ENCODE peak calls at places on chromosomes 11 and 22, in four cellular contexts. F is fibroblast of villous mesenchyme, D is mammary epithelial cell, P is cardiac fibroblast. S is an unnamed sample.

GRCh38 chr11:17389205-17389956 is 922 bp upstream of the KCNJ11 start:
- DNase-seq in F (peak), D (peak), P (peak), S (peak)

GRCh38 chr11:30712749-30713148 is 126.6 kb upstream of the MPPED2 start:
- DNase-seq in F (no peak), D (no peak), P (no peak), S (no peak)

GRCh38 chr11:111512296-111513239 is at the start of gene BTG4:
- DNase-seq in F (no peak), D (no peak), P (no peak), S (no peak)

GRCh38 chr11:72643547-72643946 is 30.7 kb downstream of the PDE2A start:
- DNase-seq in F (no peak), D (peak), P (peak), S (peak)

GRCh38 chr11:60634151-60634550 is 65.3 kb upstream of the MS4A8 start:
- DNase-seq in F (no peak), D (no peak), P (no peak), S (no peak)

GRCh38 chr11:35558468-35558867 is 33.1 kb upstream of the PAMR1 start:
- DNase-seq in F (peak), D (no peak), P (no peak), S (peak)

GRCh38 chr11:11816511-11817319 is 25.1 kb upstream of the USP47 start:
- DNase-seq in F (peak), D (peak), P (peak), S (peak)

GRCh38 chr11:1845571-1846452 is 7.0 kb downstream of the TNNI2 start:
- DNase-seq in F (no peak), D (no peak), P (no peak), S (no peak)

GRCh38 chr11:405323-405975 is 9.3 kb downstream of the SIGIRR start:
- DNase-seq in F (peak), D (no peak), P (no peak), S (peak)

GRCh38 chr22:49305215-49305965 is 522.3 kb downstream of the BRD1 start:
- DNase-seq in F (no peak), D (no peak), P (no peak), S (peak)

GRCh38 chr11:72519220-72519881 is 85.0 kb upstream of the CLPB start:
- DNase-seq in F (peak), D (no peak), P (peak), S (no peak)

GRCh38 chr22:46031965-46032851 is 55.2 kb upstream of the WNT7B start:
- DNase-seq in F (no peak), D (no peak), P (no peak), S (no peak)

GRCh38 chr11:36295926-36296325 is at the start of gene PRR5L:
- DNase-seq in F (no peak), D (no peak), P (no peak), S (no peak)

GRCh38 chr11:62393735-62394134 is 25.1 kb upstream of the SCGB1A1 start:
- DNase-seq in F (no peak), D (no peak), P (no peak), S (no peak)

GRCh38 chr11:115892016-115892415 is 387.8 kb upstream of the CADM1 start:
- DNase-seq in F (no peak), D (no peak), P (no peak), S (no peak)

GRCh38 chr11:13907678-13908077 is 54.8 kb upstream of the SPON1 start:
- DNase-seq in F (no peak), D (no peak), P (no peak), S (no peak)

GRCh38 chr11:125084761-125085231 is 21.7 kb downstream of the SLC37A2 start:
- DNase-seq in F (no peak), D (no peak), P (no peak), S (no peak)

GRCh38 chr11:8744423-8744822 is 61.8 kb downstream of the RPL27A start:
- DNase-seq in F (no peak), D (peak), P (no peak), S (no peak)

GRCh38 chr11:95248666-95249467 is 17.9 kb upstream of the SESN3 start:
- DNase-seq in F (no peak), D (no peak), P (no peak), S (no peak)

GRCh38 chr22:23553438-23553837 is 26.7 kb downstream of the IGLL1 start:
- DNase-seq in F (no peak), D (no peak), P (no peak), S (no peak)

GRCh38 chr11:61730222-61730994 is 22.0 kb upstream of the MYRF start:
- DNase-seq in F (no peak), D (peak), P (no peak), S (no peak)

GRCh38 chr22:17997456-17997855 is 26.9 kb downstream of the MICAL3 start:
- DNase-seq in F (peak), D (peak), P (no peak), S (no peak)

GRCh38 chr11:58286249-58286648 is 18.2 kb upstream of the OR10W1 start:
- DNase-seq in F (peak), D (peak), P (peak), S (peak)

GRCh38 chr11:34565417-34566208 is 52.0 kb upstream of the ELF5 start:
- DNase-seq in F (no peak), D (no peak), P (peak), S (no peak)

GRCh38 chr11:9316334-9316733 is 1.9 kb upstream of the TMEM41B start:
- DNase-seq in F (no peak), D (no peak), P (no peak), S (no peak)

GRCh38 chr11:34192481-34193401 is 87.3 kb downstream of the NAT10 start:
- DNase-seq in F (peak), D (peak), P (peak), S (peak)

GRCh38 chr11:60161766-60162165 is 21.1 kb downstream of the MS4A6A start:
- DNase-seq in F (no peak), D (peak), P (no peak), S (no peak)

GRCh38 chr11:65366340-65366773 is 11.8 kb downstream of the TIGD3 start:
- DNase-seq in F (peak), D (peak), P (peak), S (peak)

GRCh38 chr22:46462726-46463371 is 74.6 kb downstream of the CELSR1 start:
- DNase-seq in F (peak), D (peak), P (peak), S (peak)

GRCh38 chr11:31089117-31089516 is 280.4 kb downstream of the DCDC1 start:
- DNase-seq in F (no peak), D (no peak), P (no peak), S (no peak)

GRCh38 chr11:105923252-105923651 is 98.8 kb downstream of the MSANTD4 start:
- DNase-seq in F (no peak), D (no peak), P (peak), S (no peak)

GRCh38 chr22:27388090-27388600 is 413.4 kb downstream of the MN1 start:
- DNase-seq in F (no peak), D (no peak), P (no peak), S (no peak)

DNA sequence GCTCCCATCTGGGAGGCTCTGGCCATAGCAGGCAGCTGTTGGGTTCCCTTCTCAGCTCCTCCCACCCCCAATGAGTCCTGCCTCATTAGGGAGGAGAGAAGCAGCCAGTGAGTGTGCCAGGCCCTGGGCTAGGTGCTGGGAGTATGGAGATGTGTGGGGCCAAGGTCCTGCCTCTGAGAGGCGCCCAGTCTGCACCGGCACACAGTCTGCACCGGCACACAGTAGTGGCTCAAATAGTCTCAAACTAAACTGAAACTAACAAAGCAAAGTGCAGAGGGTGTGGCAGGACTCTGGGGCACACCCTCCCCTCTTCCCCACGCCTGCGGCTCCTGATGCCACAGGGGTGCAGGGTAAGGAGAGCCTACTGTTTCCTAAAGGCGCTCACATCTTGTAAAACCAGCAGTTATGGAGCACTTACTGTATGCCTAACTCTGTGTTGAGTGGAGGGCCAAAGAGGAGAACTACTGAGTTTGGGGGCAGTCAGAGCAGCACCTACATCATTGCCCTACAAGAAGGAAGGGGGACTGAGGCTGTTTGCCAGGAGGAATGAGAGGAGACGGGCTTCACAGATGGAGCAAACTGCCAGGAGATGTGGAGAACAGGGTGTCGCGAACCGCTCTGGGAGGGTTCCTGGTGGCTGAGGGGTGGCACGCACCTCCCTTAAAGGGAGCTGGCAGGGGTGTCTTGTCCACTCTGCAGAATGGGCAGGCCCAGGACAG is 959 bp upstream of the SH3BP1 start:
- DNase-seq in F (no peak), D (no peak), P (no peak), S (no peak)
- H3K4me3 ChIP-seq in F (peak), D (no peak), P (peak), S (peak)

DNA sequence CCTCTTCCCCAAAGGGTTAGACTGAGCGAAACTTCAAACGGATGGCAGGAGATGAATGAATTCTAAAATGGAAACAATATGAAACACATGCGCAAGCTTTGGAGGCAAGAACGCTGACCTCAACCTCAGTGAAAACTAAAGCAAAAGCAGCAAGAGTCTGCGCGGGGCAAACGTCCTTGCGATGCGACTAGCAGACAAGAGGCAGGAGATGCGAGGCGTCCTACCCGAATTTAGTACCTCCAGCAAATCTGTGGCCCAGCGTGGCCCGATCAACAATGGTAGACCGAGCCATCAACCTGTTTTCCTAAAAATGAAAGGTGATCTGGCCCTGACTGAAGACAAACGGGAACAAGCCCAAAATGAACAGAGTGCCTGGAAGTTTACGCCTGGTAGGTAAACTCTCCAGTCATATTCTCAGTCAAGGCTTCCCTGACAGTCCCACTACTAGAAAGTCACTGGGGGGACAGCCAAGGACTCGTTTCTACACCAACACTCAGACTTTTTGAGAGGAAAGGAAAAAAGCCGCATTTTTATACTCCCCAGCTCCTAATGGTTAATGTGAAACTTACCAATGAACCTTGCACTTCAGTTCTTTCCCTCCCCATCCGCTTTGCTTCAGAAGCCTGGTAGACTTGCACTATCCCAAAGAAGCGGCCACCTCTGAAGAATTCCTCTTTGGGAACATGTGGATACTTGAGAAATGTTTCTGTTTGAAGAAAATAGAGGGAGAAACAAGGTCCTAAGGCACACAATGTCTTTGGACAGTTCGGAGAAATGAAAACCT is 11.5 kb downstream of the MMP3 start:
- DNase-seq in F (no peak), D (no peak), P (no peak), S (no peak)
- TF ChIP-seq CTCF in F (no peak), D (no peak), P (no peak), S (no peak)

DNA sequence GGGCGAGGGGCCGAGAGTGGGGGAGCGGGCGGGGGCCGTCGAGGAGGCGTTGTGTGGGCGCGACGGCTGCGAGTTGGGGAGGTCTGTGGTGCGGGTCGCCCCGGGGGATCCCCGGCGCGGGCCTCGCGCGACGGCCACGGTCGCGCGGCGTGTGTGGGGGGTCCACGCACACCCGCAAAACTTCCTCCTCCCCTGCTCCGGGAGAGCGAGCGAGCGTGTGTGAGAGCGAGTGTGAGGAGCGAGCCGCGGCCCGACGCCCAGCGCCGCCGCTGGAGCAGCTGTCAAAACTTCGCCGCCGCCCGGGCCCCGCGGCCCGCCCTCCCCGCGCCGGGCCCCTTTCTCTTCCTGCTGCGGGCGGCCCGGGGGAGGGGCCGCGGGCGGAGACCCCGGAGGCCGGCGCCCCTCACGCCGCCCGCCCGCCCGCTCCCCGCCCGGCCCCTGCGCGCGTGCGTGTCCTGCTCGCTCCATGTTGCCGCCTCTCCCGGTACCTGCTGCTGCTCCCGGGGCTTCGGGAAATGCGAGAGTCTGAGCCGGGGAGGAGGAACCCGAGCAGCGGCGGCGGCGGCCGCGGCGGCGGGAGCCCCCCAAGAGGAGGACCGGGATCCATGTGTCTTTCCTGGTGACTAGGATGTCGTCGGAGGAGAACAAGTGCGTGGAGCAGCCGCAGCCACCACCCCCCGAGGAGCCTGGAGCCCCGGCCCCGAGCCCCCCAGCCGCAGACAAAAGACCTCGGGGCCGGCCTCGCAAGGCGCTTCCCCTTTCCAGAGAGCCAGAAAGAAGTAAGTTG is 9.0 kb upstream of the CCT8L2 start:
- DNase-seq in F (no peak), D (no peak), P (no peak), S (peak)
- H3K4me3 ChIP-seq in F (no peak), D (peak), P (peak), S (peak)

GRCh38 chr11:71059662-71060061 is 192.7 kb downstream of the SHANK2 start:
- DNase-seq in F (no peak), D (no peak), P (no peak), S (no peak)

GRCh38 chr11:71060358-71060757 is 192.0 kb downstream of the SHANK2 start:
- DNase-seq in F (no peak), D (no peak), P (no peak), S (no peak)

GRCh38 chr11:71063129-71063528 is 189.2 kb downstream of the SHANK2 start:
- DNase-seq in F (no peak), D (no peak), P (no peak), S (no peak)

GRCh38 chr11:71064183-71064582 is 188.2 kb downstream of the SHANK2 start:
- DNase-seq in F (no peak), D (no peak), P (no peak), S (no peak)

GRCh38 chr11:71062199-71062598 is 190.2 kb downstream of the SHANK2 start:
- DNase-seq in F (no peak), D (no peak), P (no peak), S (no peak)
- TF ChIP-seq CTCF in F (no peak), D (no peak), P (no peak), S (no peak)

DNA sequence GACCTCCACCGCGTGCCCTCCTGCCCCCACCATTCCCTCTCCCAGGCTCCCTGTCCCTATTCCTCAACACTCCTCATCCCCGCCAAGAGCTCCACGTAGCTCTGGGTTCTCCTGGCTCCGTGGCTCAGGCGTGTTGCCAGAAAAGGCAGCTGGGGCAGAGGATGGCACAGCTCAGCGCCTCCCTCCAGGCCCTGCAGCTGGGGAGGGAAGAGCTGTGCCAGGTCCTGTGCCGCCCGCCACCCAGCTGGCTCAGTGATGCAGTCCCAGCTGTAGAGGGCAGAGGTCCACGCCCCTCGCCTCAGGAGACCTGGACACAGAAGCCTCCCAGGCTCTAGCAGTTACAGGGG is 4.2 kb downstream of the ARHGAP1 start:
- DNase-seq in F (no peak), D (no peak), P (no peak), S (no peak)
- H3K4me3 ChIP-seq in F (no peak), D (no peak), P (no peak), S (no peak)

DNA sequence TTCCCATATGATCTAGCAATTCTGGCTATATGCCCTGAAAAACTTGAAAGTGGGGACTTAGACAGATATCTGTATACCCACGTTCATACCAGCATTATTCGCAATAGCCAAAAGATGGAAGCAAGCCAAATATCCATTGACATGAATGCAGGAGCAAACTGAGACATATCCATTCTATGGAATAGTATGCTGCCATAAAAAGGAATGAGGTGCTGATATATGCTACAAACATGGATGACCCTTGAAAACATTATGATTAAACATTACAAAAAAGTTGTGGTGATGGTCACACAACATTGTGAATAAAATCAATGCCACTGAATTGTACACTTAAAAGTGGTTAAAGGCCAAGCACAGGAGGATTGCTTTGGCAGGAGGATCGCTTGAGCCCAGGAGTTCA is 25.5 kb downstream of the MFNG start:
- DNase-seq in F (no peak), D (no peak), P (no peak), S (no peak)
- TF ChIP-seq CTCF in F (no peak), D (no peak), P (no peak), S (no peak)

GRCh38 chr22:20032407-20032991 is 11.6 kb downstream of the TANGO2 start:
- DNase-seq in F (no peak), D (no peak), P (no peak), S (no peak)
- H3K4me3 ChIP-seq in F (no peak), D (no peak), P (no peak), S (no peak)

GRCh38 chr22:42719133-42719532 is 1.5 kb downstream of the A4GALT start:
- DNase-seq in F (no peak), D (no peak), P (no peak), S (no peak)
- TF ChIP-seq CTCF in F (no peak), D (no peak), P (peak), S (peak)

DNA sequence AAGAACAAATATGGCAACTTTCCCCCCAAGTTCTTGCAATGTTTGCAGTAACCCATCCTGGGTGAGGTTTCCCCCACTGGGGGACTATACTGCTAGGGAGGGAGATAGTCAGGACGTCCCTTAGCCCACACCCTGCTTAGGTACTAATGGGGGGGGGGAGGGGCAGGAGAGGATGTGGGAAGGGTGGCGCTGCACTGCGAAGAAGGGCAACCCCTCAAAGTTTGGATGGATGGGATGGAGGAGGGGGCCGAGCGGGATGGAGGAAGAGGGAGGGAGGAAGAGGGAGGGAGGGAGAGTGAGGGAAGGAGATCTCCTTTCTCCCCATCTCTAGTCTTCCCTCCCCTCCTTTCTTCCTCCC is 100.6 kb upstream of the HSD17B12 start:
- DNase-seq in F (no peak), D (no peak), P (no peak), S (no peak)
- H3K4me3 ChIP-seq in F (peak), D (peak), P (peak), S (peak)

S was measured in fibroblast of pulmonary artery.